ENCODE peak calls at places on chromosomes 13 and 19, in five cellular contexts. O is mesenchymal stem cell, A is H9, C is H1, M is trophoblast cell. G is an unnamed sample.

GRCh38 chr19:7575426-7576040 is 20.1 kb upstream of the CAMSAP3 start:
- DNase-seq in A (no peak), M (peak), C (no peak), O (no peak), G (no peak)

GRCh38 chr19:49873834-49874233 is 3.3 kb downstream of the AKT1S1 start:
- DNase-seq in M (no peak), C (no peak), O (no peak), A (no peak), G (no peak)

GRCh38 chr19:7916137-7916907 is 1.7 kb downstream of the TGFBR3L start:
- DNase-seq in C (peak), O (peak), A (peak), M (peak), G (no peak)

GRCh38 chr19:45630463-45630862 is 8.7 kb downstream of the EML2 start:
- DNase-seq in C (no peak), O (peak), A (no peak), M (peak), G (no peak)

GRCh38 chr19:5695649-5696195 is 5.6 kb downstream of the RPL36 start:
- DNase-seq in A (peak), M (no peak), C (peak), O (no peak), G (no peak)

GRCh38 chr13:43815204-43815603 is 28.4 kb upstream of the ENOX1 start:
- DNase-seq in O (peak), M (peak), A (no peak), C (no peak), G (no peak)

GRCh38 chr13:27449081-27449603 is 1.2 kb downstream of the MTIF3 start:
- DNase-seq in O (no peak), C (no peak), A (no peak), M (no peak), G (no peak)

GRCh38 chr19:14093117-14093784 is 2.7 kb upstream of the SAMD1 start:
- DNase-seq in A (no peak), C (no peak), M (no peak), O (no peak), G (no peak)

GRCh38 chr13:77693449-77693940 is 4.0 kb upstream of the SLAIN1 start:
- DNase-seq in A (no peak), M (no peak), O (no peak), C (no peak), G (no peak)

GRCh38 chr13:113860051-113860471 is 3.8 kb downstream of the GAS6 start:
- DNase-seq in C (peak), A (peak), O (no peak), M (no peak), G (no peak)

GRCh38 chr19:19748249-19748938 is 15.5 kb upstream of the ZNF14 start:
- DNase-seq in M (no peak), A (no peak), C (no peak), O (no peak), G (no peak)

GRCh38 chr19:8004723-8005513 is 523 bp downstream of the ELAVL1 start:
- DNase-seq in A (no peak), C (no peak), O (peak), M (peak), G (no peak)

GRCh38 chr19:49856574-49857021 is 5.6 kb downstream of the PTOV1 start:
- DNase-seq in C (no peak), O (no peak), A (no peak), M (no peak), G (no peak)

GRCh38 chr13:66994498-66995365 is 235.4 kb downstream of the PCDH9 start:
- DNase-seq in A (no peak), C (no peak), O (no peak), M (no peak), G (no peak)

GRCh38 chr13:80040219-80040976 is 300.5 kb downstream of the SPRY2 start:
- DNase-seq in C (no peak), M (peak), A (no peak), O (peak), G (no peak)

GRCh38 chr13:35389535-35389934 is 87.0 kb downstream of the MAB21L1 start:
- DNase-seq in M (no peak), C (no peak), O (no peak), A (no peak), G (no peak)

GRCh38 chr19:3692141-3693029 is 7.9 kb downstream of the PIP5K1C start:
- DNase-seq in A (no peak), M (peak), C (peak), O (no peak), G (no peak)

GRCh38 chr19:15330801-15331418 is 1.4 kb downstream of the BRD4 start:
- DNase-seq in A (no peak), M (peak), O (peak), C (no peak), G (peak)

GRCh38 chr13:67298297-67298696 is 68.2 kb upstream of the PCDH9 start:
- DNase-seq in C (no peak), A (no peak), M (no peak), O (no peak), G (no peak)

GRCh38 chr13:35512271-35512920 is 35.9 kb upstream of the MAB21L1 start:
- DNase-seq in M (peak), C (no peak), O (peak), A (no peak), G (no peak)

DNA sequence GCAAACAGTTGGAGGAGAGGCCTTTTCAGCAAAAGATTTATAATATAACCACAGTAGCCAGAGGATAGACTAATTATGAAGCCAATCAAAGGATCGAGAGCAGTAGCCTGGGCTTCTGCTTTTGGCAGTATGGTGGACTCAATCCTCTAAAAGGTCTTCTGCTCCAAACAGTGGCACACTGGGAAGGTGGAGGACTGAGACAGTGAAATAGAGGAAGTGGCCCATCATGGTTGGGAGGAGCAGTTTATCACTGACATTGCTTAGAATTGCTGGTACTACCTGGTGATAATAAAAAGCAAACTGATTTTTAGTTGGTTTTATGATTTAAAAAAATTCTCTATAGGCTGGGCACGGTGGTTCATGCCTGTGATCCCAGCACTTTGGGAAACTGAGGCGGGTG is 20.9 kb upstream of the PLAUR start:
- DNase-seq in C (no peak), M (no peak), O (no peak), A (no peak), G (no peak)
- H2BK12ac ChIP-seq in C (no peak), M (no peak), O (no peak), A (no peak), G (no peak)

GRCh38 chr13:30874561-30874960 is 31.5 kb upstream of the MEDAG start:
- DNase-seq in O (no peak), C (no peak), M (no peak), A (no peak), G (no peak)
- H2AK5ac ChIP-seq in O (peak), C (no peak), M (peak), A (no peak), G (no peak)

DNA sequence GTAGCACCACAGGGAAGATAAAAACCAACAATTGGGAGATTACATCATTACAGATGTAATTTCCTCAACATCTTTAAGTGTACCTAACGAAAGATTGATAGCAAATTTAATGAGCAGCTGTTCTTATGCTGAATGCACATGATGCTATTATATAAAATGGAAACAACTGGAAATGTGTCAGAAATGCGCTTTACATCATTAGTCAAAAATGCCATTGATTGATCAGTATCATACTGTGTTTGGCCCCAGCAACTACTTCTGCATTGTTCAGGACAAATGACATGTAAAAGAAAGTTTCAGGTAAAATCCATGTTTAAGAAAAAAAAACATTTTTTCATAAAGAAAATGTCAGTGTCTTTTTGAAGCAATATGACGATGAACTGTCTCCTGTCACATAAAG is 625.5 kb upstream of the MIR17HG start:
- DNase-seq in A (no peak), M (no peak), O (no peak), C (no peak), G (no peak)
- H2AFZ ChIP-seq in A (no peak), M (no peak), O (no peak), C (no peak), G (no peak)

GRCh38 chr19:10960314-10961072 is at the start of gene SMARCA4:
- DNase-seq in A (peak), O (peak), C (peak), M (peak), G (peak)

GRCh38 chr19:10962863-10963262 is 2.0 kb downstream of the SMARCA4 start:
- DNase-seq in C (no peak), M (no peak), A (no peak), O (no peak), G (no peak)

GRCh38 chr19:10961073-10961762 is 388 bp downstream of the SMARCA4 start:
- DNase-seq in O (no peak), C (peak), A (peak), M (peak), G (peak)

GRCh38 chr19:10963865-10964264 is 3.0 kb downstream of the SMARCA4 start:
- DNase-seq in M (no peak), A (no peak), O (no peak), C (no peak), G (no peak)

DNA sequence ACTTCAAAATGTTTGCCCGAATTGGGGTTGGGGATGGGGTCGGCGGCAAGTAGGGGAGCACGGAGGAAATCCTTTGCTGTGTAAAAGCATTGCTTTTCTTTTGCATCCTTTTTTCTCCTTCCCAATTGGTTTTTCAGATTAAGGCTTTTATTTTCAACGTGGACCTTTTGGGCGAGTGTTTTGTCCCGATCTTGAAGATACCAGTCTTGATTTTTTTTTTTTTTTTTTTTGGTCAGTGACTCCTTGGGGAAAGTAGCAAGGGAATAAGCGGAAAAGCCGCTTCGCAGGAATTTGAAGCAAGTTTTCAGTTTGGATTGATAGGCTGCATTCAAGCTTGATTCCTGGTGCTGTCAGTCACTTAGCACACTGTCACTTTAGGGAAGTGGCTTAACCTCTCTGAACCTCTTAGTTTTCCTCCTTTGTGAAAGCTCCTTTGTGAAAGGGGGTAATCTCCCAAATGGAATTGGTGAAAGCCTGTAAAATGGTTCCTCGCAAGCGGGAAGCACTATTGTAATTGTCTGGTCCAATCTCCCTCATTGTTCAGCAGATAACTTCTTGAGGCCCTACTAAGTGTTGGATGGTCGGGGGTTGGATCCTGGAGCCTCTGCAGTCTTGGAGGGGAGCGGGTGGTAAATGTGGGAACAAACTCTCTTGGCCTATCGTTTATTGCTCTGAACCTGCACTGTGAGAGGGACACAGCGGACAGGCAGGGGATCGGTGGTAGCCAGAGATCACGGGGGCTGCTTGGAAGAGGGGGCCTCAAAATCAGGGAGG is 1.1 kb downstream of the SMARCA4 start:
- DNase-seq in C (no peak), A (no peak), M (peak), O (peak), G (peak)
- H2BK12ac ChIP-seq in C (peak), A (no peak), M (no peak), O (no peak), G (no peak)